ENCODE peak calls at places on chromosomes 5 and 9, in seven cellular contexts. A, Z, J, W, F, O and H are unnamed samples. For H3K4me1, the result is how much of the 10 kb centered on the place peaks cover.

GRCh38 chr9:134315716-134316443 is 10.4 kb upstream of the RXRA start:
- DNase-seq in A (peak), Z (peak), J (no peak), W (no peak), F (no peak), O (no peak), H (no peak)

GRCh38 chr5:54171645-54172384 is 138.6 kb downstream of the ARL15 start:
- DNase-seq in A (no peak), Z (no peak), J (peak), W (no peak), F (no peak), O (no peak), H (no peak)

GRCh38 chr5:57501414-57502321 is 19.1 kb upstream of the ACTBL2 start:
- DNase-seq in A (no peak), Z (peak), J (no peak), W (no peak), F (no peak), O (no peak), H (no peak)

GRCh38 chr5:154090656-154091055 is 51.9 kb downstream of the MFAP3 start:
- DNase-seq in A (no peak), Z (no peak), J (no peak), W (no peak), F (no peak), O (no peak), H (no peak)

GRCh38 chr5:148085934-148086333 is 22.2 kb downstream of the SPINK5 start:
- DNase-seq in A (no peak), Z (no peak), J (no peak), W (no peak), F (no peak), O (no peak), H (no peak)

GRCh38 chr5:82359286-82359685 is 81.1 kb upstream of the RPS23 start:
- DNase-seq in A (no peak), Z (no peak), J (no peak), W (no peak), F (no peak), O (no peak), H (no peak)

GRCh38 chr5:130529716-130530485 is 625.6 kb downstream of the CHSY3 start:
- DNase-seq in A (no peak), Z (no peak), J (no peak), W (no peak), F (no peak), O (no peak), H (no peak)

GRCh38 chr9:9752722-9753121 is 860.1 kb downstream of the PTPRD start:
- DNase-seq in A (no peak), Z (no peak), J (peak), W (no peak), F (no peak), O (no peak), H (no peak)

GRCh38 chr5:121698690-121699089 is 153.0 kb upstream of the FTMT start:
- DNase-seq in A (no peak), Z (no peak), J (no peak), W (no peak), F (no peak), O (no peak), H (no peak)

GRCh38 chr9:98523231-98523901 is 185.4 kb downstream of the GABBR2 start:
- DNase-seq in A (no peak), Z (no peak), J (no peak), W (no peak), F (peak), O (no peak), H (no peak)

GRCh38 chr9:134680393-134681060 is 38.9 kb downstream of the COL5A1 start:
- DNase-seq in A (no peak), Z (no peak), J (no peak), W (no peak), F (no peak), O (no peak), H (no peak)

GRCh38 chr5:123696948-123697347 is 185.0 kb downstream of the CSNK1G3 start:
- DNase-seq in A (no peak), Z (peak), J (no peak), W (no peak), F (no peak), O (peak), H (no peak)

GRCh38 chr9:91907387-91908292 is 42.4 kb downstream of the ROR2 start:
- DNase-seq in A (no peak), Z (no peak), J (no peak), W (no peak), F (no peak), O (no peak), H (no peak)

GRCh38 chr5:133992429-133993151 is 12.2 kb downstream of the VDAC1 start:
- DNase-seq in A (no peak), Z (peak), J (no peak), W (no peak), F (no peak), O (no peak), H (no peak)

GRCh38 chr9:1421436-1421835 is 371.3 kb downstream of the DMRT2 start:
- DNase-seq in A (no peak), Z (no peak), J (no peak), W (no peak), F (no peak), O (no peak), H (no peak)

GRCh38 chr5:2750026-2750757 is 1.3 kb downstream of the IRX2 start:
- DNase-seq in A (no peak), Z (no peak), J (no peak), W (no peak), F (peak), O (no peak), H (no peak)

GRCh38 chr9:12774861-12775367 is at the start of gene LURAP1L:
- DNase-seq in A (peak), Z (peak), J (peak), W (peak), F (peak), O (no peak), H (no peak)

GRCh38 chr5:61274561-61274960 is 57.5 kb upstream of the ZSWIM6 start:
- DNase-seq in A (no peak), Z (no peak), J (no peak), W (no peak), F (no peak), O (no peak), H (no peak)

GRCh38 chr5:51385214-51385613 is 2.0 kb downstream of the ISL1 start:
- DNase-seq in A (no peak), Z (no peak), J (no peak), W (no peak), F (no peak), O (no peak), H (no peak)

GRCh38 chr5:51382759-51383493 is at the start of gene ISL1:
- DNase-seq in A (peak), Z (peak), J (peak), W (peak), F (peak), O (no peak), H (no peak)

GRCh38 chr5:51383494-51384081 is 340 bp downstream of the ISL1 start:
- DNase-seq in A (no peak), Z (no peak), J (no peak), W (peak), F (peak), O (no peak), H (no peak)

GRCh38 chr5:51382508-51382758 is 815 bp upstream of the ISL1 start:
- DNase-seq in A (no peak), Z (no peak), J (no peak), W (peak), F (no peak), O (no peak), H (no peak)

GRCh38 chr5:51384281-51384840 is 1.1 kb downstream of the ISL1 start:
- DNase-seq in A (no peak), Z (no peak), J (no peak), W (peak), F (no peak), O (no peak), H (no peak)
- H3K4me1 ChIP-seq in A (under half), Z (under half), J (under half), W (under half), F (under half), O (under half), H (under half)

GRCh38 chr5:77942578-77943239 is 166.6 kb upstream of the TBCA start:
- DNase-seq in A (no peak), Z (no peak), J (no peak), W (no peak), F (no peak), O (no peak), H (no peak)
- H3K4me1 ChIP-seq in A (under half), Z (under half), J (under half), W (under half), F (under half), O (under half), H (under half)

GRCh38 chr9:88777498-88778312 is 213.6 kb upstream of the S1PR3 start:
- DNase-seq in A (peak), Z (peak), J (no peak), W (no peak), F (peak), O (no peak), H (no peak)

GRCh38 chr9:88775037-88775471 is 216.2 kb upstream of the S1PR3 start:
- DNase-seq in A (no peak), Z (peak), J (no peak), W (no peak), F (no peak), O (no peak), H (no peak)

GRCh38 chr9:88775966-88776365 is 215.3 kb upstream of the S1PR3 start:
- DNase-seq in A (no peak), Z (peak), J (no peak), W (no peak), F (no peak), O (no peak), H (no peak)

GRCh38 chr9:88775559-88775958 is 215.7 kb upstream of the S1PR3 start:
- DNase-seq in A (no peak), Z (no peak), J (no peak), W (no peak), F (no peak), O (no peak), H (no peak)

GRCh38 chr9:88776717-88777497 is 214.4 kb upstream of the S1PR3 start:
- DNase-seq in A (no peak), Z (no peak), J (no peak), W (no peak), F (no peak), O (no peak), H (no peak)
- H3K4me1 ChIP-seq in A (under half), Z (under half), J (under half), W (under half), F (half or more), O (under half), H (under half)

GRCh38 chr9:114373960-114374730 is 13.6 kb downstream of the AKNA start:
- DNase-seq in A (no peak), Z (no peak), J (no peak), W (no peak), F (no peak), O (no peak), H (no peak)
- H3K4me1 ChIP-seq in A (under half), Z (under half), J (under half), W (under half), F (under half), O (under half), H (half or more)

GRCh38 chr9:136569526-136570148 is 23.8 kb upstream of the NOTCH1 start:
- DNase-seq in A (no peak), Z (peak), J (no peak), W (no peak), F (no peak), O (no peak), H (no peak)
- H3K4me1 ChIP-seq in A (under half), Z (under half), J (under half), W (half or more), F (half or more), O (under half), H (under half)

GRCh38 chr9:113210815-113211214 is 10.3 kb downstream of the FKBP15 start:
- DNase-seq in A (peak), Z (no peak), J (no peak), W (no peak), F (no peak), O (no peak), H (no peak)
- H3K4me1 ChIP-seq in A (under half), Z (under half), J (under half), W (under half), F (under half), O (under half), H (under half)